ENCODE peak calls at places on chromosomes 12 and 14, in ten cellular contexts. K, Q, L, J, S, R, G, D, O and E are unnamed samples.

GRCh38 chr14:78486081-78486480 is 315.9 kb downstream of the NRXN3 start:
- DNase-seq in O (no peak), S (no peak), Q (no peak), J (no peak), R (no peak), K (no peak), G (no peak), L (peak), D (no peak), E (no peak)

GRCh38 chr12:78101946-78102635 is 271.4 kb downstream of the NAV3 start:
- DNase-seq in L (peak), R (no peak), O (no peak), D (peak), J (no peak), K (peak), G (no peak), Q (no peak), S (no peak), E (peak)

GRCh38 chr12:32418221-32418620 is 18.9 kb downstream of the FGD4 start:
- DNase-seq in S (no peak), Q (no peak), D (no peak), K (no peak), J (no peak), G (no peak), L (no peak), R (no peak), O (no peak), E (no peak)

GRCh38 chr14:77580477-77580876 is 36.0 kb downstream of the SPTLC2 start:
- DNase-seq in J (no peak), Q (no peak), D (no peak), G (no peak), K (no peak), S (no peak), R (no peak), L (no peak), O (no peak), E (no peak)

GRCh38 chr14:96514694-96515093 is 12.5 kb downstream of the PAPOLA start:
- DNase-seq in K (no peak), S (no peak), O (no peak), G (no peak), R (no peak), L (no peak), Q (no peak), D (no peak), J (no peak), E (no peak)

GRCh38 chr14:33951183-33951840 is 438 bp upstream of the EGLN3 start:
- DNase-seq in S (no peak), G (no peak), R (peak), Q (no peak), J (no peak), D (no peak), L (peak), O (no peak), K (no peak), E (no peak)

GRCh38 chr14:90409209-90409730 is 12.4 kb downstream of the CALM1 start:
- DNase-seq in L (no peak), J (no peak), G (no peak), O (no peak), K (peak), R (peak), S (peak), D (peak), Q (no peak), E (no peak)

GRCh38 chr12:130559806-130560205 is 156.3 kb downstream of the RIMBP2 start:
- DNase-seq in K (no peak), L (no peak), O (no peak), S (no peak), D (no peak), R (no peak), J (no peak), Q (no peak), G (peak), E (no peak)

GRCh38 chr12:128872303-128872702 is 19.0 kb downstream of the GLT1D1 start:
- DNase-seq in S (no peak), G (no peak), L (no peak), D (no peak), O (no peak), K (no peak), J (no peak), Q (no peak), R (no peak), E (no peak)